ENCODE peak calls at places on chromosomes 2 and 18, in nine cellular contexts. B is ovary, F is HepG2, N is upper lobe of left lung, S is stomach, Z is esophagus squamous epithelium, R is NB4, V is adrenal gland, L is vagina. T is an unnamed sample.

GRCh38 chr2:67486041-67486796 is 89.1 kb downstream of the ETAA1 start:
- DNase-seq in N (peak), B (no peak), S (peak), V (peak), Z (no peak), L (no peak), R (no peak), F (no peak), T (no peak)

GRCh38 chr2:12930382-12930781 is 213.6 kb downstream of the TRIB2 start:
- DNase-seq in B (no peak), S (no peak), L (no peak), Z (no peak), N (no peak), V (no peak), F (no peak), R (peak), T (no peak)

GRCh38 chr2:238380785-238381184 is 45.9 kb upstream of the ASB1 start:
- DNase-seq in B (no peak), F (no peak), Z (no peak), R (no peak), L (no peak), N (no peak), V (no peak), S (no peak), T (no peak)

GRCh38 chr2:97719362-97720155 is 6.2 kb downstream of the ZAP70 start:
- DNase-seq in B (no peak), L (no peak), R (no peak), N (no peak), Z (no peak), S (no peak), F (no peak), V (no peak), T (no peak)

GRCh38 chr18:13608791-13609552 is 117.4 kb downstream of the FAM210A start:
- DNase-seq in L (no peak), B (no peak), V (peak), N (peak), Z (no peak), F (no peak), S (no peak), R (no peak), T (no peak)

GRCh38 chr2:6741229-6741628 is 124.5 kb downstream of the CMPK2 start:
- DNase-seq in L (no peak), S (no peak), R (no peak), V (no peak), N (no peak), F (no peak), B (no peak), Z (no peak), T (no peak)

GRCh38 chr2:49000692-49001091 is 153.6 kb downstream of the FSHR start:
- DNase-seq in R (no peak), N (no peak), V (no peak), F (no peak), Z (no peak), L (no peak), B (no peak), S (no peak), T (no peak)

GRCh38 chr2:20624156-20624883 is 26.6 kb downstream of the HS1BP3 start:
- DNase-seq in S (no peak), B (no peak), F (no peak), Z (no peak), N (no peak), R (no peak), V (peak), L (no peak), T (peak)

GRCh38 chr2:54809814-54810213 is 86.4 kb downstream of the EML6 start:
- DNase-seq in B (no peak), L (no peak), Z (no peak), V (no peak), F (peak), R (no peak), N (no peak), S (no peak), T (no peak)

GRCh38 chr2:230920167-230920566 is 4.9 kb downstream of the GPR55 start:
- DNase-seq in R (no peak), B (no peak), N (no peak), V (no peak), S (peak), Z (no peak), L (no peak), F (no peak), T (no peak)

GRCh38 chr2:85400951-85401805 is 9.0 kb downstream of the CAPG start:
- DNase-seq in S (no peak), Z (no peak), V (no peak), N (no peak), R (no peak), L (no peak), F (no peak), B (no peak), T (no peak)

GRCh38 chr2:106106627-106107508 is 87.2 kb downstream of the UXS1 start:
- DNase-seq in L (peak), S (no peak), Z (no peak), V (no peak), N (no peak), F (no peak), R (no peak), B (no peak), T (peak)

GRCh38 chr2:177298191-177298590 is 33.7 kb upstream of the NFE2L2 start:
- DNase-seq in R (no peak), V (no peak), N (no peak), F (no peak), Z (no peak), L (no peak), S (no peak), B (no peak), T (no peak)

GRCh38 chr2:177161741-177162440 is 50.7 kb upstream of the HNRNPA3 start:
- DNase-seq in R (peak), V (peak), S (no peak), B (no peak), Z (no peak), F (no peak), L (no peak), N (no peak), T (no peak)

GRCh38 chr2:224284134-224284946 is 117.6 kb downstream of the FAM124B start:
- DNase-seq in S (no peak), R (peak), Z (no peak), N (no peak), B (no peak), V (peak), F (peak), L (no peak), T (no peak)

GRCh38 chr2:105100064-105100840 is 62.4 kb downstream of the MRPS9 start:
- DNase-seq in L (no peak), R (peak), N (no peak), B (no peak), Z (no peak), F (no peak), S (no peak), V (no peak), T (no peak)

GRCh38 chr2:20525041-20526035 is 78.5 kb downstream of the RHOB start:
- DNase-seq in V (peak), L (no peak), F (peak), R (peak), S (peak), Z (no peak), N (peak), B (peak), T (no peak)

GRCh38 chr18:42113529-42114191 is 158.6 kb downstream of the PIK3C3 start:
- DNase-seq in S (no peak), N (no peak), F (peak), R (peak), L (no peak), Z (no peak), B (no peak), V (no peak), T (no peak)

GRCh38 chr2:209872675-209873074 is 101.0 kb downstream of the UNC80 start:
- DNase-seq in L (no peak), N (peak), Z (no peak), F (peak), R (peak), B (peak), V (peak), S (peak), T (peak)

GRCh38 chr18:6628189-6628588 is 101.3 kb upstream of the ARHGAP28 start:
- DNase-seq in Z (no peak), S (no peak), B (peak), F (no peak), R (no peak), N (peak), L (no peak), V (no peak), T (no peak)

GRCh38 chr2:69603146-69603743 is 40.3 kb downstream of the AAK1 start:
- DNase-seq in N (no peak), R (no peak), B (no peak), V (no peak), F (no peak), S (no peak), Z (no peak), L (no peak), T (no peak)

GRCh38 chr18:48031011-48031480 is 100.6 kb upstream of the SMAD2 start:
- DNase-seq in V (peak), B (peak), Z (no peak), N (peak), R (peak), L (no peak), F (peak), S (peak), T (no peak)

GRCh38 chr2:112835553-112836535 is 735 bp downstream of the IL1B start:
- DNase-seq in N (no peak), R (no peak), B (no peak), V (no peak), Z (no peak), L (no peak), S (no peak), F (no peak), T (no peak)

GRCh38 chr18:78641689-78642231 is 337.9 kb upstream of the SALL3 start:
- DNase-seq in F (no peak), S (no peak), R (peak), B (no peak), V (no peak), Z (no peak), N (no peak), L (no peak), T (no peak)

GRCh38 chr2:15084826-15085489 is 452.4 kb downstream of the LRATD1 start:
- DNase-seq in N (no peak), Z (no peak), S (no peak), V (no peak), R (no peak), B (no peak), L (no peak), F (no peak), T (no peak)

GRCh38 chr2:197502201-197502600 is 2.0 kb downstream of the HSPE1 start:
- DNase-seq in B (no peak), V (no peak), N (no peak), F (no peak), L (no peak), S (no peak), R (no peak), Z (no peak), T (no peak)

DNA sequence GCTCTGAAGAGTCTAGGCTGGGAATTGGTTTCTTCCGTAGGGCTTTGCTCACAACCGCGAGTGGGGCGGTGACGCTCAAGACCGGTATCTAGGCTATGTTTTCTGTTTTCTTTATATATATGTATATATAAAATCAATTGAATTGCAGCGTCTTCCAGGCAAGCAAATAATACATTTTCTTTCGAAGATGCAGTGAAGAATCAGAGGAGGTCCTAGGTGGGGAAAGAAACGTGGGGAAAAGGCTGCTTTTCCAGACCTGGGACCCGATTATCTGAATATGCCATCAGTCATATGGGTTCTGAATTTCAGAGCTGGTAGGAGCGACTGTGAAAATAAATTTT is 714 bp upstream of the SCN9A start:
- DNase-seq in L (no peak), S (no peak), N (no peak), B (no peak), F (no peak), R (no peak), V (no peak), Z (no peak), T (no peak)
- TF ChIP-seq POLR2A in L (no peak), S (no peak), N (no peak), B (no peak), F (no peak), R (no peak), V (no peak), Z (no peak), T (no peak)

DNA sequence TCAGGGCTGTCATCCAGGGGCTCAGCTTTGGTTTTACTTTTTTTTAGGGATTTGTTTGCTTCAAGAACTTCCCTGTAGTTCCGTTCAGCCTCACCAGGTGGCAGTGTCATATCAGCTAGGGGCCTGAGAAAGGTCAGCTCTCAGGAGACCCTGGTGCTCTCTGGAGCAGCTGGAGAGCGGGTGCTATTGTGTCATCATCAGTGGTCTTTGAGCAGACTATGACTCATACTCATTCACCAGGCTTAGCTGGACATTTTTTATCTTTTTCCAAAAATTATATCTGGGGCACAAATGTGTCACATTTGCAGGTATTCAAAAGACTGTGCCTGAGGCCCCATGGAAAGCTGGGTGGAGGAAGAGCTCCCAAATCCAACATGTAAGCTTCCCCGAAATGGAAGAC is 24.4 kb downstream of the ZNF892 start:
- DNase-seq in V (peak), R (peak), L (no peak), B (no peak), S (peak), F (peak), Z (no peak), N (peak), T (no peak)
- TF ChIP-seq CTCF in V (no peak), R (peak), L (peak), B (no peak), S (peak), F (peak), Z (peak), N (peak), T (peak)

DNA sequence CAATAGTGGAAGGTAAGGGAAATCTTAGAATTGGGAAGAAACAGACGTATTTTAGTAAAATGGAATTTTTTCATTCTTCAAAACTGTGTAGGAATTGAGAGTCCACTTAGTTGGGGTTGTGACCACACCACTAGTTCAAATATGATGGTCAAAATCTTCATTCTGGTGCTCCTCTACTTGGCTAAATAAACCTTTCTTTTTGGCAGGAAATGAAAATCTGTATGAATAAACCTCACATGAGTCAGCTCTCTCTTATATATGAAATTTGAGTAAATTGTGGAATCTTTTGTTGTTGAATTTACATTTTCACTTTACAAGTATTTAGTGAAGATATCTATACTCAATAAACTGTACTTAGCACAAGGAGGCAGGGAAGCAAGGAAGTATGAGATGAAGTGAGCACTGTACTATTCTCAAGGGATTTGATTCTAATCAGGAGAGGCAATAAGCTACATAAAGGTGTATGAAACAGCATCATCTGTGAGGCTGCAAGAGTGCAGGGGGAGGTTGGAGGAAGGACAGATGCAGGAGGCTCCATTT is 20.5 kb downstream of the IL18R1 start:
- DNase-seq in F (no peak), Z (no peak), V (no peak), L (no peak), N (no peak), R (no peak), B (no peak), S (no peak), T (no peak)
- TF ChIP-seq POLR2A in F (no peak), Z (no peak), V (no peak), L (no peak), N (no peak), R (no peak), B (no peak), S (no peak), T (no peak)

GRCh38 chr2:222057249-222058073 is 241.3 kb downstream of the PAX3 start:
- DNase-seq in V (no peak), Z (no peak), N (no peak), L (no peak), B (no peak), F (no peak), R (peak), S (no peak), T (no peak)
- TF ChIP-seq CTCF in V (peak), Z (no peak), N (no peak), L (peak), B (no peak), F (peak), R (peak), S (peak), T (no peak)

DNA sequence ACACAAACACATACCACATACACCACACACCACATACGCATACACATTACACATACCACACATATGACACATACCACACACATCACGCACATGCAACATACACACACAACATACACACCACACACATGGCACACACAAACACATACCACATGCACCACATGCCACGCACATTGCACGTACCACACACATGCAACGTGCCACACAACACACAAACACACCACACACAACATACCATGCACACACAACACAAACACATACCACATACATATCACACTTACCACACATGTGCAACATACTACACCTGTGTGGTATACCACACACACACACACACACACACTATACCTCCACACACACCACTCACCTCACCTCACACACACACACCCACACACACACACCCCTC is 15.0 kb downstream of the TMEM177 start:
- DNase-seq in F (no peak), R (no peak), S (no peak), N (no peak), L (no peak), V (no peak), B (no peak), Z (no peak), T (no peak)
- TF ChIP-seq POLR2A in F (no peak), R (no peak), S (no peak), N (no peak), L (no peak), V (no peak), B (no peak), Z (no peak), T (no peak)

GRCh38 chr2:172481507-172482262 is 54.3 kb downstream of the ITGA6 start:
- DNase-seq in V (no peak), F (no peak), L (no peak), R (no peak), Z (no peak), N (no peak), S (no peak), B (no peak), T (no peak)

GRCh38 chr2:172484706-172485105 is 57.3 kb downstream of the ITGA6 start:
- DNase-seq in Z (no peak), V (no peak), F (no peak), B (no peak), S (no peak), L (no peak), N (no peak), R (no peak), T (no peak)

GRCh38 chr2:172488556-172488955 is 61.2 kb downstream of the ITGA6 start:
- DNase-seq in F (peak), V (no peak), R (no peak), B (no peak), S (no peak), N (no peak), L (no peak), Z (no peak), T (no peak)

GRCh38 chr2:172480301-172481218 is 53.2 kb downstream of the ITGA6 start:
- DNase-seq in R (peak), S (no peak), F (peak), L (no peak), Z (no peak), N (peak), V (peak), B (peak), T (no peak)

GRCh38 chr2:172484253-172484652 is 56.9 kb downstream of the ITGA6 start:
- DNase-seq in R (peak), Z (no peak), F (peak), S (no peak), B (no peak), V (peak), L (no peak), N (no peak), T (no peak)
- TF ChIP-seq CTCF in R (peak), Z (no peak), F (peak), S (no peak), B (no peak), V (peak), L (no peak), N (no peak), T (no peak)

GRCh38 chr2:181523756-181524155 is 66.6 kb downstream of the ITGA4 start:
- DNase-seq in N (no peak), L (no peak), S (no peak), B (no peak), R (no peak), Z (no peak), F (no peak), V (no peak), T (peak)

GRCh38 chr2:181527058-181527457 is 69.9 kb downstream of the ITGA4 start:
- DNase-seq in S (no peak), B (no peak), L (no peak), V (no peak), N (no peak), R (no peak), F (no peak), Z (no peak), T (no peak)

GRCh38 chr2:181528441-181528840 is 71.3 kb downstream of the ITGA4 start:
- DNase-seq in R (no peak), S (no peak), N (no peak), F (no peak), Z (no peak), B (no peak), V (no peak), L (no peak), T (no peak)

GRCh38 chr2:181526014-181526413 is 68.8 kb downstream of the ITGA4 start:
- DNase-seq in L (no peak), B (no peak), N (no peak), V (no peak), S (no peak), R (no peak), Z (no peak), F (no peak), T (no peak)
- TF ChIP-seq POLR2A in L (no peak), B (no peak), N (no peak), V (no peak), S (no peak), R (no peak), Z (no peak), F (no peak), T (no peak)

GRCh38 chr2:83517727-83518368 is 941.2 kb downstream of the SUCLG1 start:
- DNase-seq in V (no peak), N (no peak), L (no peak), Z (no peak), B (no peak), S (no peak), F (no peak), R (peak), T (no peak)
- TF ChIP-seq CTCF in V (no peak), N (no peak), L (no peak), Z (no peak), B (no peak), S (no peak), F (peak), R (no peak), T (no peak)

GRCh38 chr2:43637030-43637803 is at the start of gene PLEKHH2:
- DNase-seq in L (peak), N (peak), R (peak), V (peak), Z (peak), F (peak), B (peak), S (peak), T (peak)
- TF ChIP-seq POLR2A in L (peak), N (no peak), R (no peak), V (peak), Z (peak), F (no peak), B (peak), S (no peak), T (peak)

GRCh38 chr18:70931942-70932814 is 643.3 kb downstream of the SOCS6 start:
- DNase-seq in S (no peak), L (no peak), Z (no peak), V (peak), N (no peak), R (peak), B (no peak), F (peak), T (no peak)
- TF ChIP-seq CTCF in S (no peak), L (no peak), Z (no peak), V (no peak), N (peak), R (peak), B (no peak), F (peak), T (no peak)